ENCODE peak calls at places on chromosomes 12 and 14, in five cellular contexts. O is stimulated activated CD8-positive, alpha-beta memory T cell treated with anti-CD3 and anti-CD28 coated beads, Interleukin-4, amount 100 ng/mL, for 24 hours; E is AG09319; X is effector CD4-positive, alpha-beta T cell; K is activated CD4-positive, alpha-beta T cell treated with anti-CD3 and anti-CD28 coated beads for 36 hours. H is an unnamed sample.

GRCh38 chr14:22319526-22320352 is 269.3 kb downstream of the DAD1 start:
- DNase-seq in O (no peak), E (no peak), X (peak; percentile 1), K (peak; percentile 11), H (peak; percentile 33)

GRCh38 chr12:47033081-47033480 is 46.3 kb upstream of the PCED1B start:
- DNase-seq in O (no peak), E (no peak), X (no peak), K (no peak), H (no peak)

GRCh38 chr14:58718226-58718625 is 80.5 kb downstream of the DACT1 start:
- DNase-seq in O (no peak), E (no peak), X (no peak), K (no peak), H (no peak)

GRCh38 chr14:56855891-56856461 is 45.7 kb upstream of the OTX2 start:
- DNase-seq in O (no peak), E (no peak), X (no peak), K (no peak), H (peak; percentile 51)

GRCh38 chr14:80356413-80356812 is 145.1 kb upstream of the DIO2 start:
- DNase-seq in O (no peak), E (no peak), X (no peak), K (peak; percentile 4), H (no peak)

GRCh38 chr12:8950702-8951478 is 1.4 kb upstream of the M6PR start:
- DNase-seq in O (no peak), E (no peak), X (no peak), K (no peak), H (no peak)

GRCh38 chr12:59372971-59373370 is 222.9 kb upstream of the SLC16A7 start:
- DNase-seq in O (no peak), E (no peak), X (no peak), K (peak; percentile 10), H (no peak)

GRCh38 chr14:34539407-34540180 is at the start of gene EAPP:
- DNase-seq in O (peak; percentile 91), E (peak; percentile 94), X (peak; percentile 93), K (peak; percentile 98), H (peak; percentile 94)

GRCh38 chr12:57006809-57007475 is 596 bp upstream of the ZBTB39 start:
- DNase-seq in O (no peak), E (no peak), X (no peak), K (peak; percentile 44), H (no peak)

GRCh38 chr12:108126990-108127468 is 2.1 kb upstream of the WSCD2 start:
- DNase-seq in O (no peak), E (no peak), X (no peak), K (no peak), H (no peak)

GRCh38 chr12:108514973-108515814 is at the start of gene FICD:
- DNase-seq in O (peak; percentile 100), E (peak; percentile 89), X (peak; percentile 100), K (peak; percentile 100), H (peak; percentile 99)

GRCh38 chr14:23094666-23095195 is at the start of gene ACIN1:
- DNase-seq in O (peak; percentile 63), E (peak; percentile 71), X (no peak), K (peak; percentile 83), H (peak; percentile 54)

GRCh38 chr14:69093551-69094421 is 59.1 kb downstream of the DCAF5 start:
- DNase-seq in O (no peak), E (no peak), X (no peak), K (no peak), H (peak; percentile 9)

GRCh38 chr12:71652656-71653055 is 11.0 kb downstream of the ZFC3H1 start:
- DNase-seq in O (no peak), E (no peak), X (no peak), K (no peak), H (no peak)

GRCh38 chr12:120399531-120399930 is 30.6 kb upstream of the MSI1 start:
- DNase-seq in O (no peak), E (no peak), X (no peak), K (peak; percentile 41), H (no peak)

GRCh38 chr12:116058574-116058973 is 218.9 kb downstream of the MED13L start:
- DNase-seq in O (no peak), E (no peak), X (no peak), K (no peak), H (no peak)

GRCh38 chr12:49953146-49953545 is 2.6 kb downstream of the AQP2 start:
- DNase-seq in O (no peak), E (no peak), X (no peak), K (no peak), H (no peak)

GRCh38 chr12:50771409-50771808 is 7.5 kb downstream of the ATF1 start:
- DNase-seq in O (no peak), E (no peak), X (no peak), K (no peak), H (no peak)

GRCh38 chr14:96934961-96935360 is 137.8 kb downstream of the VRK1 start:
- DNase-seq in O (no peak), E (no peak), X (no peak), K (no peak), H (no peak)

GRCh38 chr12:90301734-90302133 is 593.1 kb upstream of the ATP2B1 start:
- DNase-seq in O (no peak), E (no peak), X (no peak), K (no peak), H (no peak)

GRCh38 chr12:26119391-26119981 is 5.4 kb downstream of the BHLHE41 start:
- DNase-seq in O (no peak), E (peak; percentile 43), X (no peak), K (no peak), H (no peak)

GRCh38 chr12:110546339-110546738 is 36.8 kb downstream of the PPTC7 start:
- DNase-seq in O (no peak), E (peak; percentile 54), X (no peak), K (no peak), H (no peak)

GRCh38 chr14:81710232-81710845 is 176.7 kb upstream of the SEL1L start:
- DNase-seq in O (no peak), E (no peak), X (no peak), K (peak; percentile 15), H (peak; percentile 16)

GRCh38 chr12:14853966-14854365 is 10.6 kb upstream of the ART4 start:
- DNase-seq in O (no peak), E (no peak), X (no peak), K (no peak), H (no peak)

GRCh38 chr12:93895096-93895460 is 217.9 kb downstream of the CRADD start:
- DNase-seq in O (no peak), E (no peak), X (no peak), K (no peak), H (no peak)

GRCh38 chr12:30754383-30754749 is 385 bp downstream of the CAPRIN2 start:
- DNase-seq in O (no peak), E (no peak), X (no peak), K (peak; percentile 69), H (no peak)

GRCh38 chr14:78316058-78316457 is 145.9 kb downstream of the NRXN3 start:
- DNase-seq in O (no peak), E (no peak), X (no peak), K (no peak), H (no peak)

GRCh38 chr12:109444263-109444662 is 32.8 kb downstream of the KCTD10 start:
- DNase-seq in O (no peak), E (no peak), X (no peak), K (no peak), H (no peak)

GRCh38 chr14:36700656-36701055 is 39.0 kb downstream of the PAX9 start:
- DNase-seq in O (no peak), E (no peak), X (no peak), K (no peak), H (no peak)

GRCh38 chr14:93011650-93012317 is 88.8 kb downstream of the CHGA start:
- DNase-seq in O (no peak), E (no peak), X (no peak), K (no peak), H (no peak)